ENCODE peak calls at places on chromosomes 11 and 22, in seven cellular contexts. W is WERI-Rb-1, B is Calu3, G is tibial nerve, A is astrocyte of the spinal cord, P is bronchial epithelial cell, L is spleen. H is an unnamed sample.

GRCh38 chr22:31490496-31490925 is 869 bp upstream of the EIF4ENIF1 start:
- DNase-seq in W (peak; percentile 28), B (peak; percentile 51), G (peak; percentile 34), A (no peak), P (peak; percentile 70), L (peak; percentile 90), H (no peak)

GRCh38 chr11:122002047-122002446 is 114.0 kb downstream of the BLID start:
- DNase-seq in W (no peak), B (no peak), G (no peak), A (no peak), P (no peak), L (no peak), H (no peak)

GRCh38 chr22:32987081-32987631 is 71.0 kb downstream of the SYN3 start:
- DNase-seq in W (no peak), B (no peak), G (no peak), A (no peak), P (peak; percentile 89), L (no peak), H (no peak)

GRCh38 chr11:29243616-29244015 is 773.2 kb downstream of the KCNA4 start:
- DNase-seq in W (no peak), B (no peak), G (no peak), A (no peak), P (no peak), L (no peak), H (no peak)

GRCh38 chr11:2077061-2077802 is 62.0 kb downstream of the IGF2 start:
- DNase-seq in W (no peak), B (peak; percentile 58), G (no peak), A (peak; percentile 74), P (peak; percentile 96), L (no peak), H (no peak)

GRCh38 chr11:26473216-26474194 is 98.6 kb downstream of the MUC15 start:
- DNase-seq in W (no peak), B (peak; percentile 0), G (no peak), A (no peak), P (no peak), L (no peak), H (no peak)

GRCh38 chr11:114304969-114305368 is 8.8 kb downstream of the NNMT start:
- DNase-seq in W (no peak), B (no peak), G (no peak), A (peak; percentile 8), P (no peak), L (no peak), H (no peak)

GRCh38 chr11:44269369-44270351 is 40.3 kb downstream of the ALX4 start:
- DNase-seq in W (no peak), B (no peak), G (no peak), A (peak; percentile 58), P (no peak), L (peak; percentile 62), H (no peak)

GRCh38 chr11:19725379-19726079 is 12.9 kb downstream of the NAV2 start:
- DNase-seq in W (no peak), B (peak; percentile 70), G (no peak), A (no peak), P (peak; percentile 20), L (no peak), H (no peak)

GRCh38 chr22:37098976-37099577 is 10.4 kb downstream of the TMPRSS6 start:
- DNase-seq in W (no peak), B (no peak), G (no peak), A (no peak), P (no peak), L (no peak), H (no peak)

GRCh38 chr11:67379061-67380058 is 6.0 kb upstream of the CLCF1 start:
- DNase-seq in W (no peak), B (no peak), G (no peak), A (no peak), P (peak; percentile 61), L (no peak), H (no peak)

GRCh38 chr22:46085831-46086576 is 64.3 kb upstream of the PPARA start:
- DNase-seq in W (no peak), B (peak; percentile 88), G (no peak), A (no peak), P (peak; percentile 68), L (peak; percentile 76), H (peak; percentile 86)

GRCh38 chr22:36445158-36445668 is 36.2 kb downstream of the TXN2 start:
- DNase-seq in W (no peak), B (no peak), G (no peak), A (peak; percentile 94), P (no peak), L (no peak), H (no peak)

GRCh38 chr22:25928038-25928437 is 186.1 kb downstream of the MYO18B start:
- DNase-seq in W (no peak), B (no peak), G (no peak), A (no peak), P (no peak), L (no peak), H (no peak)

GRCh38 chr22:43007519-43008102 is 7.3 kb downstream of the PACSIN2 start:
- DNase-seq in W (no peak), B (no peak), G (no peak), A (peak; percentile 57), P (no peak), L (no peak), H (no peak)

GRCh38 chr11:124075841-124076571 is 34.9 kb upstream of the OR10G7 start:
- DNase-seq in W (peak; percentile 61), B (no peak), G (no peak), A (no peak), P (no peak), L (peak; percentile 77), H (peak; percentile 92)

GRCh38 chr11:94424662-94425061 is 23.4 kb upstream of the GPR83 start:
- DNase-seq in W (no peak), B (no peak), G (no peak), A (peak; percentile 5), P (peak; percentile 62), L (no peak), H (no peak)

GRCh38 chr11:12512132-12512531 is 134.8 kb downstream of the PARVA start:
- DNase-seq in W (no peak), B (no peak), G (no peak), A (no peak), P (no peak), L (no peak), H (no peak)
- TF ChIP-seq CTCF in W (no peak), B (no peak), G (no peak), A (no peak), P (no peak), L (no peak), H (no peak)

DNA sequence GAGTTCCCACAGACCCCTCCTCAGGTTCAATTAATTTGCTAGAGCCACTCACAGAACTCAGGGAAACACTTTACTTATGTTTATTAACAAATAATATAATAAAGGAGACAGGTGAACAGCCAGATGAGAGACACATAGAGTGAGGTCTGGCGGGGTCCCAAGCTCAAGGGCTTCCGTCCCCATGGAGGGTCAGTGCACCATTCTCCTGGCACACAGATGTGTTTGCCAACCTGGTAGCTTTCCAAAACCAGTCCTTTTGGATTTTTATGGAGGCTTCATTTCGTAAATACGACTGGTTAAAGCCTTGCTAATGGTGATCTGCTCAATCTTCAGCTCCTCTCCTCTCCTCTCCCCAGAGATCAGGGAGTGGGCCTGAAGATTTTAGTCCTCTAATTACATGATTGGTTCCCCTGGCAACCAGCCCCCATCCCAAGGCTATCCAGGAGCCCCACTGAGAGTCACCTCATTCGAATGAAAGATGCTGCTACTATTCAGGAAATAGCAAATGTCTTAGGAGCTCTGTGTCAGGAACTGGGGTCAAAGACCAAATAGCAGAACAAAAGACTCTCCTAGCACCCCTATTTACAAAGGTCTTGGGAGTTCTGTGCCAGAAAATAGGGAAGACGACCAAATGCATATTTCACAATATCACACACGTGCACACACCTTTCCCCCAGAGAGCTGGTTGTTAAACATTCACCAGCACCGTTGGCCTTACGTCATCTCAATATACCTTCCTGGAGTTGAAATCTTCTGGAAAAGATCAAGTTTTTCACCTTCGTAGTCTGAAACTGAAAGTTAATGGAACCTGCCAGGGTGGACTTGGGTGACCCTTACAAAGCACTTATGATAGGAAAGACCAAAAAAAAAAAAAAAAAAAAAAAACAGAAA is 23.8 kb upstream of the CAPRIN1 start:
- DNase-seq in W (no peak), B (peak; percentile 54), G (no peak), A (no peak), P (no peak), L (no peak), H (no peak)
- TF ChIP-seq CTCF in W (no peak), B (no peak), G (no peak), A (no peak), P (no peak), L (no peak), H (no peak)

GRCh38 chr11:12439615-12440014 is 62.2 kb downstream of the PARVA start:
- DNase-seq in W (no peak), B (no peak), G (no peak), A (no peak), P (no peak), L (no peak), H (no peak)

GRCh38 chr11:12444601-12445000 is 67.2 kb downstream of the PARVA start:
- DNase-seq in W (no peak), B (no peak), G (no peak), A (no peak), P (no peak), L (no peak), H (no peak)

GRCh38 chr11:12440565-12440964 is 63.2 kb downstream of the PARVA start:
- DNase-seq in W (no peak), B (no peak), G (no peak), A (no peak), P (no peak), L (no peak), H (no peak)

GRCh38 chr11:12445001-12445400 is 67.6 kb downstream of the PARVA start:
- DNase-seq in W (no peak), B (no peak), G (no peak), A (no peak), P (no peak), L (no peak), H (no peak)

GRCh38 chr11:12441081-12441801 is 63.9 kb downstream of the PARVA start:
- DNase-seq in W (peak; percentile 14), B (no peak), G (no peak), A (peak; percentile 68), P (peak; percentile 18), L (no peak), H (no peak)
- TF ChIP-seq CTCF in W (no peak), B (no peak), G (no peak), A (no peak), P (no peak), L (no peak), H (no peak)

GRCh38 chr11:33383075-33383919 is 126.1 kb downstream of the HIPK3 start:
- DNase-seq in W (no peak), B (no peak), G (no peak), A (peak; percentile 69), P (no peak), L (no peak), H (no peak)
- TF ChIP-seq CTCF in W (no peak), B (no peak), G (no peak), A (no peak), P (no peak), L (no peak), H (no peak)

GRCh38 chr11:1075341-1075911 is 752 bp downstream of the MUC2 start:
- DNase-seq in W (peak; percentile 7), B (no peak), G (no peak), A (no peak), P (no peak), L (peak; percentile 72), H (peak; percentile 84)
- TF ChIP-seq CTCF in W (no peak), B (no peak), G (no peak), A (no peak), P (no peak), L (no peak), H (no peak)